ENCODE peak calls at places on chromosomes 12 and 14, in six cellular contexts. A is mesenchymal stem cell, T is IMR-90, P is H1, V is neuronal stem cell, U is H9. H is an unnamed sample.

GRCh38 chr12:121791671-121792496 is 1.6 kb downstream of the RHOF start:
- DNase-seq in T (no peak), V (no peak), P (no peak), U (no peak), A (no peak), H (peak; percentile 63)

GRCh38 chr14:25843761-25844470 is 753.9 kb downstream of the NOVA1 start:
- DNase-seq in V (no peak), T (no peak), A (no peak), U (no peak), P (no peak), H (no peak)

GRCh38 chr12:80716711-80717469 is at the start of gene MYF5:
- DNase-seq in V (no peak), A (no peak), T (no peak), P (no peak), U (peak; percentile 44), H (no peak)

GRCh38 chr12:31765931-31766330 is 37.1 kb upstream of the AMN1 start:
- DNase-seq in P (no peak), T (no peak), A (no peak), V (no peak), U (no peak), H (no peak)

GRCh38 chr14:94953541-94954260 is 183.8 kb upstream of the GSC start:
- DNase-seq in V (no peak), U (no peak), P (no peak), A (no peak), T (no peak), H (no peak)

GRCh38 chr14:65565948-65566347 is 153.4 kb downstream of the FUT8 start:
- DNase-seq in T (no peak), P (no peak), U (no peak), A (no peak), V (no peak), H (no peak)

GRCh38 chr12:26648999-26649398 is 184.0 kb downstream of the ITPR2 start:
- DNase-seq in P (no peak), T (no peak), A (no peak), U (no peak), V (no peak), H (no peak)

GRCh38 chr12:15855646-15856045 is 26.5 kb upstream of the STRAP start:
- DNase-seq in T (peak; percentile 70), P (no peak), V (no peak), A (peak; percentile 66), U (no peak), H (peak; percentile 21)

GRCh38 chr12:29427964-29428363 is 47.0 kb upstream of the ERGIC2 start:
- DNase-seq in P (no peak), A (peak; percentile 11), V (no peak), U (no peak), T (no peak), H (peak; percentile 41)

GRCh38 chr14:88005050-88005481 is at the start of gene GPR65:
- DNase-seq in T (no peak), P (no peak), A (peak; percentile 23), V (no peak), U (no peak), H (no peak)

GRCh38 chr14:70567791-70568190 is 32.7 kb downstream of the MED6 start:
- DNase-seq in A (peak; percentile 46), V (no peak), T (peak; percentile 39), P (peak; percentile 7), U (peak; percentile 68), H (peak; percentile 18)

GRCh38 chr14:55739967-55740707 is 160.1 kb downstream of the KTN1 start:
- DNase-seq in A (no peak), U (no peak), P (no peak), T (no peak), V (no peak), H (no peak)

GRCh38 chr12:132953771-132954170 is 2.3 kb downstream of the ZNF605 start:
- DNase-seq in V (no peak), U (no peak), A (no peak), P (no peak), T (no peak), H (no peak)
- H3K9me3 ChIP-seq in V (peaks cover 38% of the 10 kb centered on the region), U (peaks cover 32% of the 10 kb centered on the region), A (peaks cover 51% of the 10 kb centered on the region), P (peaks cover 68% of the 10 kb centered on the region), T (peaks cover 46% of the 10 kb centered on the region), H (peaks cover 53% of the 10 kb centered on the region)

DNA sequence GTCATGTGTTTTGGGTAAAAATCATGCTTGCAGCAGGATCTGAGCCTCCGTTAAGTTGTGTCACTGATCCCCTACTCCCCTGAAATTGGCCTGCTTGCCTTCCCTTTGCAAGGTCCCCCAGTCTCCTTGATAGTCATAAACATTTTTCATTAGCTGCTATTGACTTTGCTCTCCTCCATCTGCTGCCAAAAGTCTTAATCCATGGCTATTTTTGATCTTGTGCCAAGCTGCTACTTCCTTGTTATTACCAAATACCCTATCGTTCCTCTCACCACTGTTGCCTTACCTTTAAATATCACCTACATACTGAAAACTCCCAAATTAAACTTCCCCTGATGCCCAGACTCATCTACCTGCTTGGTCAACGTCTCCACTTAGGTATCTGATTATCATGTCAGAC is 148.3 kb downstream of the PHLDA1 start:
- DNase-seq in T (no peak), P (no peak), U (no peak), V (no peak), A (no peak), H (no peak)
- H2AK5ac ChIP-seq in T (peak overlapping the region; percentile 68), P (no peak overlapping the region), U (no peak overlapping the region), V (no peak overlapping the region), A (peak overlapping the region; percentile 48), H (no peak overlapping the region)

GRCh38 chr12:89081709-89082108 is 270.6 kb downstream of the DUSP6 start:
- DNase-seq in P (no peak), T (no peak), A (no peak), U (no peak), V (no peak), H (no peak)
- H2BK120ac ChIP-seq in P (peak overlapping the region; percentile 38), T (no peak overlapping the region), A (no peak overlapping the region), U (no peak overlapping the region), V (no peak overlapping the region), H (no peak overlapping the region)

GRCh38 chr12:123523518-123523917 is 10.0 kb downstream of the RILPL1 start:
- DNase-seq in U (peak; percentile 25), V (no peak), A (no peak), P (no peak), T (no peak), H (no peak)

GRCh38 chr12:123520567-123521474 is 12.7 kb downstream of the RILPL1 start:
- DNase-seq in P (no peak), V (no peak), A (no peak), U (no peak), T (no peak), H (no peak)

GRCh38 chr12:123522164-123522563 is 11.4 kb downstream of the RILPL1 start:
- DNase-seq in U (no peak), P (no peak), A (no peak), V (no peak), T (no peak), H (no peak)

GRCh38 chr12:123516221-123516780 is 17.2 kb downstream of the RILPL1 start:
- DNase-seq in A (peak; percentile 12), U (peak; percentile 69), P (no peak), V (no peak), T (no peak), H (peak; percentile 100)

DNA sequence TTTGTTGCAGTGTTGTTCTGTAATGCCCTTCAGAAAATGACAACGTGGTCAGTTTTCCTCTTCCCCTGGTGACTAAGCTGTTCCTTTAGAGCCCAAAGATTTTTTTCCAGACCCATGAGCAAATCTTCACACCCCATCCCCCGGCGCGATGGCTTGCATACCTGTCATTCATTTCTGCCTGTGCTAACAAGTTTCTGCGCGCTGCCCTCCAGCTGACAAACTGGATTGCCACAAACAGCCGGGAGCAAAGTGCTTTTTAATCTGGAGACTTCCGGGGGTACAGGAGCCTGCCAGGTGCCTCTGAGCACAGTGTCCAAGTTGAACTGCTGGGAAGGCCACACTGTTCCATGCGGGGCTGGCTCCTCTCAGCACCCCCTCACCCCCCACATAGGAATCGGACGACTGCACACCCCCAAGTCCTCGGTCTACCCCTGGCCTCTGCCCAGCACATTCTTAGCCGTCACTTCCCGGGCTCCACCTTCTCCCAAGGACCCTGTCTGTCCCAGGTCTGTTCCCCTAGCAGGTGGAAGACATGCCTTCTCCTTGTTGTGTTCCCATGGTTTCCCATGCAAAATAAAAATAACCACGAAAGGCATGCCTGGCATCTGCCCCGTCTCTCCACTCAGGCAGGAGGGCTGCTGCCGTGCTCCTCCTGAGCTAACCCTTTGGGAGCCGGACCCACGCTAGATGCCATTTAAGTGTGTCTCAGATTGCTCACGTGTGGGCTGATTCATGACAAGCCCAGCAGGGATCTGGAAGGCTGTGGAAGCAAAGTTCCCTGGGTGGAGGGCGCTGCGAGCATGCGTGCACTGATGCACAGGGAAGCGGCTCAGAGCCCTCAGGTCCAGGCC is 14.1 kb downstream of the RILPL1 start:
- DNase-seq in V (no peak), U (peak; percentile 56), T (peak; percentile 56), P (no peak), A (peak; percentile 78), H (peak; percentile 99)
- H3K9me3 ChIP-seq in V (no peaks in the 10 kb centered on the region), U (no peaks in the 10 kb centered on the region), T (no peaks in the 10 kb centered on the region), P (no peaks in the 10 kb centered on the region), A (no peaks in the 10 kb centered on the region), H (peaks cover 1% of the 10 kb centered on the region)

GRCh38 chr14:101947577-101947903 is 16.8 kb upstream of the DYNC1H1 start:
- DNase-seq in T (no peak), P (no peak), V (no peak), U (no peak), A (no peak), H (no peak)
- H2AK5ac ChIP-seq in T (peak overlapping the region; percentile 80), P (peak overlapping the region; percentile 40), V (peak overlapping the region; percentile 97), U (no peak overlapping the region), A (peak overlapping the region; percentile 76), H (peak overlapping the region; percentile 77)

GRCh38 chr12:88924162-88924561 is 343.9 kb upstream of the KITLG start:
- DNase-seq in U (no peak), V (no peak), A (no peak), T (no peak), P (no peak), H (no peak)

GRCh38 chr12:88922816-88923215 is 342.5 kb upstream of the KITLG start:
- DNase-seq in T (peak; percentile 60), U (no peak), P (no peak), V (no peak), A (no peak), H (no peak)

GRCh38 chr12:88925370-88925915 is 345.2 kb upstream of the KITLG start:
- DNase-seq in A (no peak), P (no peak), U (no peak), V (no peak), T (peak; percentile 7), H (no peak)

GRCh38 chr12:88921890-88922532 is 341.7 kb upstream of the KITLG start:
- DNase-seq in V (no peak), T (no peak), P (no peak), A (no peak), U (no peak), H (peak; percentile 17)

DNA sequence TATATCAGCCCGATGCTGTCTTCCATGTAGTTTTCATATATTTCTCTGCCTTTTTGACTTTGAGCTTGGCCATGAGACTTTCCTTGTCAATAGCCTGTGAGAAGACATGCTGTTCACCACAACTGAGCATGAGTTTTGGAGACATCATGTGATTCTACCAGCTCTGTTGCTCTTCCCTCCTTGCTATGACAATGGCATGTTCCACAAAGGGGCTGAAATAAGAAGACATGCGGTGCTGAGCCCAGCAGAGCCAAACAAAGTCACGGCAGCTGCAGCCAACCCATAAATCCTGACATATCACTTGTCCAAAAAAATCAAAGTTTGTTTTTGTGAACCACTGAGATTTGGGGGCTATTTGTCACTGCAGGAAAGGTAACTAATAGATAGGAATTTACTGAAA is 343.4 kb upstream of the KITLG start:
- DNase-seq in A (no peak), P (no peak), U (no peak), T (no peak), V (no peak), H (no peak)
- H2BK120ac ChIP-seq in A (no peak overlapping the region), P (no peak overlapping the region), U (no peak overlapping the region), T (peak overlapping the region; percentile 75), V (no peak overlapping the region), H (no peak overlapping the region)

H was measured in trophoblast cell.